ENCODE peak calls at places on chromosomes 2 and 18, in seven cellular contexts. W is Peyer's patch; C is CD8-positive, alpha-beta T cell; S is adrenal gland; D is CD4-positive, alpha-beta memory T cell; M is AG04450; R is neuronal stem cell. B is an unnamed sample. For H3K9me3, the result is how much of the 10 kb centered on the place peaks cover.

GRCh38 chr2:102057502-102058292 is 65.9 kb downstream of the IL1R2 start:
- DNase-seq in M (no peak), S (peak), D (no peak), C (no peak), W (no peak), R (no peak), B (no peak)

GRCh38 chr2:64624862-64625261 is 28.9 kb downstream of the SERTAD2 start:
- DNase-seq in S (no peak), R (no peak), M (no peak), W (no peak), C (no peak), D (no peak), B (no peak)

GRCh38 chr18:45757005-45757404 is 33.0 kb downstream of the SLC14A1 start:
- DNase-seq in S (no peak), D (no peak), M (no peak), C (no peak), R (no peak), W (no peak), B (no peak)

GRCh38 chr2:128195435-128195984 is 104.5 kb downstream of the UGGT1 start:
- DNase-seq in S (no peak), D (no peak), M (no peak), C (no peak), W (no peak), R (no peak), B (no peak)

GRCh38 chr2:125516496-125517109 is 1139.4 kb upstream of the GYPC start:
- DNase-seq in M (no peak), S (no peak), D (no peak), R (peak), C (no peak), W (no peak), B (no peak)

GRCh38 chr2:182716665-182716990 is 571 bp downstream of the DNAJC10 start:
- DNase-seq in S (no peak), R (no peak), D (no peak), W (no peak), M (no peak), C (no peak), B (peak)

GRCh38 chr2:11187083-11187619 is 31.9 kb downstream of the SLC66A3 start:
- DNase-seq in W (no peak), D (no peak), M (peak), R (no peak), S (no peak), C (no peak), B (no peak)

GRCh38 chr18:74540689-74541421 is 6.6 kb downstream of the CNDP1 start:
- DNase-seq in S (no peak), D (peak), R (no peak), W (no peak), M (no peak), C (no peak), B (no peak)

GRCh38 chr18:57210711-57211411 is 64.0 kb downstream of the BOD1L2 start:
- DNase-seq in M (no peak), R (no peak), W (no peak), S (no peak), D (no peak), C (no peak), B (no peak)

GRCh38 chr2:60818272-60818671 is 62.2 kb downstream of the PAPOLG start:
- DNase-seq in C (no peak), D (no peak), W (peak), R (no peak), M (no peak), S (no peak), B (no peak)

GRCh38 chr2:8623576-8623957 is 58.3 kb upstream of the ID2 start:
- DNase-seq in D (no peak), R (no peak), C (no peak), S (no peak), M (no peak), W (no peak), B (no peak)

GRCh38 chr2:122203523-122203922 is 448.1 kb downstream of the TSN start:
- DNase-seq in W (no peak), D (no peak), C (no peak), R (no peak), M (no peak), S (no peak), B (no peak)

GRCh38 chr2:45964226-45964841 is 312.9 kb downstream of the PRKCE start:
- DNase-seq in R (no peak), M (peak), D (no peak), C (no peak), W (no peak), S (peak), B (no peak)

DNA sequence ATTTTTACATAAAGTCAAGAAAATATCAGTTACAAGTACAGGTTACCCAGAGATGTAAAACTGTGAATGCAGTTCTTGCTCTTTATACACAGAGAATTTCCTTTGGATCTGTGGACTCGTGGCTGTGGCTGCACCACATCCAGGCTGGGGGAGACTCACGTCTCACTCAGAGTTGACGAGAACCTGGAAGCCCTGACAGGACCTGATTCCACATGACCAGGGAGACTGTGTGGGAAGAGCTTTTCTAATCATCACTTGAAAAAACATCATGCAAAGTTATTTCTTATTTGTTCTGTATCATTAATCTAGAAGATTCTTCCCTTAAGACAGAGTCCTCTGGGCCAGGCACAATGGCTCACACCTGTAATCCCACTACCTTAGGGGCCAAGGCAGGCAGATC is 1159.0 kb downstream of the RPIA start:
- DNase-seq in R (no peak), S (no peak), C (no peak), D (no peak), W (no peak), M (no peak), B (no peak)
- H3K9me3 ChIP-seq in R (under half), S (under half), C (under half), D (under half), W (under half), M (under half), B (under half)

GRCh38 chr2:181585732-181586131 is 71.2 kb downstream of the CERKL start:
- DNase-seq in M (no peak), S (no peak), W (no peak), C (no peak), R (no peak), D (no peak), B (no peak)

GRCh38 chr2:181594322-181594721 is 62.6 kb downstream of the CERKL start:
- DNase-seq in M (no peak), R (no peak), S (no peak), W (no peak), D (no peak), C (no peak), B (no peak)

GRCh38 chr2:181586569-181587076 is 70.3 kb downstream of the CERKL start:
- DNase-seq in R (no peak), D (no peak), S (no peak), M (no peak), C (no peak), W (no peak), B (no peak)

GRCh38 chr2:181589779-181590178 is 67.1 kb downstream of the CERKL start:
- DNase-seq in C (no peak), M (no peak), S (no peak), R (no peak), W (no peak), D (no peak), B (no peak)

DNA sequence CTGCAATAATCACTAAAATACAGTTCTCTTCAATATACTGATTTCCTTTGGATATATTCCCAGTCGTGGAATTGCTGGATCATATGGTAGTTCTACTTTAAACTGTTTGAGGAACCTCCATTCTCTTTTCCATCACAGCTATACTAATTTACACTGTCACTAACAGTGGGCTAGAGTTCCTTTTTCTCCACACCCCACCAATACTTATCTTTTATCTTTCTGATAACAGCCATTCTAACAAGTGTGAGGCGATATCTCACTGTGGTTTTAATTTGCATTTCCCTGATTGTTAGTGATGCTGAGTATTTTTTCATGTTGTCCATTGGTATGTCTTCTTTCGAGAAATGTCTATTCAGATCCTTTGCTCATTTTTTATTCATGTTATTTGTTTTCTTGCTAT is 68.4 kb downstream of the CERKL start:
- DNase-seq in R (no peak), C (no peak), D (no peak), M (no peak), W (no peak), S (no peak), B (no peak)
- H3K9me3 ChIP-seq in R (under half), C (under half), D (under half), M (under half), W (under half), S (under half), B (under half)

GRCh38 chr2:58313926-58314325 is 72.8 kb upstream of the FANCL start:
- DNase-seq in R (no peak), W (no peak), D (no peak), C (no peak), S (no peak), M (no peak), B (no peak)
- H3K9me3 ChIP-seq in R (under half), W (under half), D (under half), C (under half), S (under half), M (under half), B (under half)

DNA sequence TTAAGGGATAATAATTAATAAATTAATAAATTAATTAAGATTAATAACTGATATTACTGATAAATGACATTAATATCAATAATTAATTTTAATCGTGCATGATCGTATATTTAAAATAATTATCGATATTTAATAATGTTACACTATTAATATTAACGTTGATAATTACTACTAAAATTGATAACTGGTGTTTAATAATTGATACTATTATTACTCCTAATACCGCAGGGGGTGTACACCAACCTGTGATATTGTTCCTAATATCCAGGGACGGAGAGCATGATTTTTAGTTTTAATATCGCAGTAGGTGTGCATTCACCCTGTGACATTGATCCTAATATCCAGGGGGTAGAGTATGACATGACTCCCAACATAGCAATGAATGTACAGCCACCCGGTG is 1930.8 kb downstream of the SUCLG1 start:
- DNase-seq in S (no peak), D (no peak), R (no peak), C (no peak), M (no peak), W (no peak), B (no peak)
- H3K9me3 ChIP-seq in S (under half), D (under half), R (under half), C (under half), M (under half), W (under half), B (under half)

GRCh38 chr2:239339241-239339640 is 61.6 kb downstream of the HDAC4 start:
- DNase-seq in M (no peak), D (no peak), S (no peak), R (no peak), C (no peak), W (no peak), B (no peak)

GRCh38 chr2:239341146-239341732 is 59.6 kb downstream of the HDAC4 start:
- DNase-seq in S (no peak), R (no peak), W (no peak), C (no peak), M (no peak), D (no peak), B (no peak)

GRCh38 chr2:239337877-239338484 is 62.8 kb downstream of the HDAC4 start:
- DNase-seq in C (no peak), S (no peak), W (no peak), R (no peak), D (no peak), M (no peak), B (no peak)

GRCh38 chr2:239339726-239340654 is 60.8 kb downstream of the HDAC4 start:
- DNase-seq in R (no peak), M (no peak), D (no peak), W (no peak), S (no peak), C (no peak), B (no peak)

GRCh38 chr2:239337122-239337876 is 63.5 kb downstream of the HDAC4 start:
- DNase-seq in C (no peak), S (no peak), M (no peak), W (no peak), D (no peak), R (no peak), B (no peak)
- H3K9me3 ChIP-seq in C (under half), S (under half), M (under half), W (under half), D (under half), R (under half), B (under half)

DNA sequence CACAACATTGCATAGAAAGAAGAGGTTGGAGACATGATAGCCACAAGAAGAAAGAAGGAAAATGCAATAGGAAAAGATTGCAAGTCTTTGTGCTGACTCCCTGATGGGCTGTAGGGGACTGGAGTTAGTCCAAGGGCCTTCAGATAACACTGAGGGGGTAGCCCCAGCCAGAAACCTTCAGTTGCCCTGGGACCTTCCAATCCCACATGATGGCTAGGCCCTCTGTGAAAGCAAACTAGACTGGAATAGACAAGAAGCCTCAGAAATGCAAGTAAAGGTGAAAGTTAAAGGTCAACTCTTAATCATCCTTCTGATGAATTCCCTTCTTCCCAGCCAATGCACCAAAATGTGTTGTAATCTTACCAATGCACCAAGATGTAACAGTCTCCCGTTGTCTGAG is 19.2 kb downstream of the CMPK2 start:
- DNase-seq in R (no peak), C (no peak), D (no peak), S (no peak), W (no peak), M (no peak), B (no peak)
- H3K9me3 ChIP-seq in R (under half), C (under half), D (under half), S (under half), W (under half), M (under half), B (under half)

GRCh38 chr18:33316146-33316587 is 124.4 kb downstream of the CCDC178 start:
- DNase-seq in W (no peak), M (no peak), S (no peak), C (no peak), R (no peak), D (no peak), B (no peak)
- H3K9me3 ChIP-seq in W (under half), M (under half), S (under half), C (under half), R (under half), D (under half), B (under half)

DNA sequence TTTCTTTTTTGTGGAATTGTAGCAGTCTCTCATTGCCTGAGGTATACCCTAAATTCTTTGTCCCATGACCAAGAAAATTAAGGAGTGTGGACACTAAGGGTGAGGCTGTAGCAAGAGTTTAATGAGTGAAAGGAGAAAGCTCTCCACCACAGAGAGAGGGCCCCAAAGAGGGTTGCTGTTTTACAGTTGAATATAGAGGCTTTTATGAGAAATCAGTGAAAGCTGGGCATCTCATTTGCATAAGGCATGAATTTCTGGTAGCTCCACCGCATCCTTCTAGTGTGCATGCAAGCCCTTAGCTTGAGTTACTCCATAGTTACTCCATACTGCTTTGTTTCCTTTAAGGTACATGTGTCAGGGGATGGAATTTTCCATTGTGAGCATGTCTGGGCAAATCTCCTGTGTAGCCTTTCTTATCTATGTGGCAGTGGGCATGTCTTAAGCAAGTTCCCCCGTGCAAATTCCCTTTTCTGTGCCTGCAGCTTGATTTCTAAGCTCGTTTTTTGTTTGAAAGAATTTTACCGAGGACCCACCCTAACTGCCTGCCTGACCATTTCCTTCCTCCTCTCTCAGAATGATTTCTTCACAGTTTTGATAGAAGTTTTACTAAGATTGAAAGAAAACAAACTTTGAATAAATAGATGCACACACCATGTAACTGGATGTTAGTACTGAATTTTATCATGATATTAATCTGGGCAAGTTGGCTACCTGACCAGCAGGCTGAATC is 218.9 kb downstream of the PARD3B start:
- DNase-seq in R (no peak), M (no peak), S (no peak), D (no peak), C (no peak), W (no peak), B (no peak)
- H3K9me3 ChIP-seq in R (under half), M (under half), S (under half), D (under half), C (under half), W (under half), B (under half)

GRCh38 chr18:65876310-65876709 is 125.5 kb downstream of the CDH7 start:
- DNase-seq in D (no peak), R (no peak), W (no peak), C (no peak), M (no peak), S (no peak), B (no peak)
- H3K9me3 ChIP-seq in D (under half), R (under half), W (under half), C (under half), M (under half), S (under half), B (under half)